ENCODE peak calls at places on chromosomes 6 and 20, in five cellular contexts. One of them, this sample, is unnamed.

GRCh38 chr6:47034919-47035318 is 7.2 kb downstream of the ADGRF1 start:
- DNase-seq in left lung: no peak
- DNase-seq in heart left ventricle: no peak
- DNase-seq in fibroblast of lung: peak; percentile 84
- DNase-seq in IMR-90: peak; percentile 44
- DNase-seq in this sample: no peak

GRCh38 chr20:49521356-49521755 is 38.9 kb upstream of the KCNB1 start:
- DNase-seq in heart left ventricle: no peak
- DNase-seq in IMR-90: no peak
- DNase-seq in fibroblast of lung: no peak
- DNase-seq in left lung: no peak
- DNase-seq in this sample: peak; percentile 34

GRCh38 chr6:26273673-26274595 is 91.1 kb upstream of the BTN3A2 start:
- DNase-seq in left lung: no peak
- DNase-seq in heart left ventricle: no peak
- DNase-seq in fibroblast of lung: peak; percentile 52
- DNase-seq in IMR-90: peak; percentile 42
- DNase-seq in this sample: no peak

GRCh38 chr20:51791626-51792025 is 10.7 kb downstream of the SALL4 start:
- DNase-seq in left lung: no peak
- DNase-seq in fibroblast of lung: no peak
- DNase-seq in heart left ventricle: no peak
- DNase-seq in IMR-90: no peak
- DNase-seq in this sample: no peak

GRCh38 chr6:12749531-12750379 is 33.2 kb downstream of the PHACTR1 start:
- DNase-seq in IMR-90: no peak
- DNase-seq in left lung: no peak
- DNase-seq in heart left ventricle: no peak
- DNase-seq in fibroblast of lung: no peak
- DNase-seq in this sample: no peak

GRCh38 chr6:169452117-169452868 is 198.6 kb upstream of the THBS2 start:
- DNase-seq in IMR-90: peak; percentile 97
- DNase-seq in heart left ventricle: peak; percentile 71
- DNase-seq in fibroblast of lung: peak; percentile 94
- DNase-seq in left lung: peak; percentile 69
- DNase-seq in this sample: peak; percentile 94

GRCh38 chr6:24766685-24767462 is 7.9 kb upstream of the GMNN start:
- DNase-seq in fibroblast of lung: peak; percentile 63
- DNase-seq in IMR-90: peak; percentile 49
- DNase-seq in heart left ventricle: no peak
- DNase-seq in left lung: no peak
- DNase-seq in this sample: no peak

GRCh38 chr20:62900692-62901584 is 25.4 kb downstream of the DIDO1 start:
- DNase-seq in heart left ventricle: no peak
- DNase-seq in fibroblast of lung: no peak
- DNase-seq in left lung: no peak
- DNase-seq in IMR-90: no peak
- DNase-seq in this sample: no peak

GRCh38 chr6:95093154-95093553 is 484.2 kb upstream of the MANEA start:
- DNase-seq in heart left ventricle: no peak
- DNase-seq in IMR-90: peak; percentile 29
- DNase-seq in fibroblast of lung: no peak
- DNase-seq in left lung: no peak
- DNase-seq in this sample: no peak

GRCh38 chr20:4875578-4876067 is 125.7 kb downstream of the SLC23A2 start:
- DNase-seq in left lung: no peak
- DNase-seq in fibroblast of lung: no peak
- DNase-seq in heart left ventricle: no peak
- DNase-seq in IMR-90: no peak
- DNase-seq in this sample: no peak

GRCh38 chr20:972256-972655 is 29.9 kb downstream of the RSPO4 start:
- DNase-seq in heart left ventricle: peak; percentile 10
- DNase-seq in left lung: no peak
- DNase-seq in IMR-90: no peak
- DNase-seq in fibroblast of lung: no peak
- DNase-seq in this sample: no peak

GRCh38 chr6:130624046-130624445 is 203.2 kb upstream of the SMLR1 start:
- DNase-seq in IMR-90: peak; percentile 66
- DNase-seq in left lung: no peak
- DNase-seq in heart left ventricle: no peak
- DNase-seq in fibroblast of lung: no peak
- DNase-seq in this sample: no peak

DNA sequence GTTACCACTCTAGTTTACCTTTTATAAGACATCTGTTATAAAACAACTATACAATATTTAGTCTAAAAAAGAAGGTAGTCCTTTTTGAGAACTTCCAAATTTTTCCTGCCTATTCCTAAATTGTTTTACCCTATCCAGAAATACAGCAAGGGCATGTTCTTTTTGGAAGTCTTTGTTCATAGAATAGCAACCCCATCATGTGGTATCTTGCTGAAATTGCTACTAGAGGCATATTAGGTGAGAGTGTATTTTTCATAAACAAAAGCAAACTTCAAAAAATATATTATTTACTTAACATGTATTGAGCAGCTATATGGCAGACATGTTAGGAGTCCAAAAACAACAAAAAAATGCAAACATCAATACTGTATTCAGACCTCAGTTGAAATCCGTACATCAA is 371.8 kb upstream of the NRSN1 start:
- DNase-seq in heart left ventricle: no peak
- DNase-seq in fibroblast of lung: peak; percentile 9
- DNase-seq in IMR-90: no peak
- DNase-seq in left lung: no peak
- DNase-seq in this sample: no peak
- TF ChIP-seq CTCF in heart left ventricle: peak; percentile 23
- TF ChIP-seq CTCF in fibroblast of lung: no peak
- TF ChIP-seq CTCF in IMR-90: no peak
- TF ChIP-seq CTCF in left lung: no peak
- TF ChIP-seq CTCF in this sample: no peak

DNA sequence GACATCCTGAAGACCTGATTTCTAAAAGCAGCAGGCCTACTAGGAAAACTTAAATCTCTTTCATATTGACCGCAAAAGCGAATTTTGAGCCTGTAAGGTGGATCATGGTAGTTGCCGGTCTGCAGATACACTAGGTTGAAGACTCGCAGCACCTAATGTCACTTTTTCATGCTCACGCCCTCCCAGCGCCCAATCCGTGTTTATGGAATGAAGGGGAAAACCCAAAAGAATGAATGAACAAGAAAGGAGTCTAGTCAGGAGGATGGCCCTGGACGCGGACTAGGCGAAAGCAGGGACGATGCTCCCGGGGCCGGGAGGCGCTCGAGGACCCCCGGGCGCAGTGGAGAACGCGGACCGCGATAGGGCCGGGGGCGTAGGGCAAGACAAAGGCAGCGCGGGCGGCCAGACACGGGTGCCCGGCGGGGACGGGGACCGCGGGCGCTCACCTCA is 826 bp downstream of the GCLC start:
- DNase-seq in fibroblast of lung: no peak
- DNase-seq in left lung: no peak
- DNase-seq in IMR-90: peak; percentile 27
- DNase-seq in heart left ventricle: no peak
- DNase-seq in this sample: no peak
- H3K27ac ChIP-seq in fibroblast of lung: peak overlapping the region; percentile 74
- H3K27ac ChIP-seq in left lung: peak overlapping the region; percentile 91
- H3K27ac ChIP-seq in IMR-90: peak overlapping the region; percentile 92
- H3K27ac ChIP-seq in heart left ventricle: peak overlapping the region; percentile 93
- H3K27ac ChIP-seq in this sample: peak overlapping the region; percentile 97

DNA sequence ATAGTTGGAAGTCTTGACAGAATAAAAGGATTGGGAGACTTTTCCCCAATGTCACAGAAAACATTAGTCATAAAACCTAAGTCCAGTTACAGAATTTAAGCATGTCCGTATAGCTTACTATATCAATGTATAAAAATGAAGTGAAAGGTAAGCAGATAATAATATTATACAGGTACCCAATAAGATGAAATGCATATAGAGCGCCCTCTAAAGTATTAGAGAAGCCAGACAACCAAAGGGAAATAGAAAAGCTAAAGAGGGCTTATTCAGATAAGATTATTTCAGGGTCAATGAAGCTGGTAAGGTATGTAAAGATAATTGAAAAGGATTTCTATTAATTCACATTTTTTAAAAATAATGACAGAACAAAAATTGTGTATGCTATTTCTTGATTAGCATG is 947.7 kb upstream of the MAP3K7 start:
- DNase-seq in left lung: no peak
- DNase-seq in heart left ventricle: no peak
- DNase-seq in fibroblast of lung: no peak
- DNase-seq in IMR-90: no peak
- DNase-seq in this sample: no peak
- TF ChIP-seq CTCF in left lung: no peak
- TF ChIP-seq CTCF in heart left ventricle: no peak
- TF ChIP-seq CTCF in fibroblast of lung: no peak
- TF ChIP-seq CTCF in IMR-90: peak; percentile 7
- TF ChIP-seq CTCF in this sample: no peak

GRCh38 chr20:17626217-17627007 is 55.6 kb downstream of the RRBP1 start:
- DNase-seq in left lung: peak; percentile 18
- DNase-seq in fibroblast of lung: no peak
- DNase-seq in IMR-90: no peak
- DNase-seq in heart left ventricle: peak; percentile 55
- DNase-seq in this sample: peak; percentile 81
- H3K27ac ChIP-seq in left lung: no peak overlapping the region
- H3K27ac ChIP-seq in fibroblast of lung: peak overlapping the region; percentile 10
- H3K27ac ChIP-seq in IMR-90: no peak overlapping the region
- H3K27ac ChIP-seq in heart left ventricle: no peak overlapping the region
- H3K27ac ChIP-seq in this sample: peak overlapping the region; percentile 52